ENCODE peak calls at places on chromosomes 5 and 9, in seven cellular contexts. P is A673; H is CD8-positive, alpha-beta T cell; E is IMR-90; M is tibial artery; X is uterus; W is cardiac muscle cell. Q is an unnamed sample.

GRCh38 chr5:180068519-180069090 is 3.0 kb downstream of the RNF130 start:
- DNase-seq in M (no peak), P (no peak), X (no peak), W (no peak), E (no peak), H (no peak), Q (no peak)

GRCh38 chr5:179880848-179881590 is 22.4 kb upstream of the MRNIP start:
- DNase-seq in W (no peak), M (no peak), E (no peak), P (no peak), H (no peak), X (no peak), Q (no peak)

GRCh38 chr5:57468481-57469165 is 14.0 kb downstream of the ACTBL2 start:
- DNase-seq in P (no peak), H (no peak), M (no peak), W (no peak), X (no peak), E (peak; percentile 85), Q (no peak)

GRCh38 chr9:73775757-73776156 is 624.1 kb downstream of the ANXA1 start:
- DNase-seq in M (no peak), X (no peak), W (no peak), P (no peak), E (no peak), H (no peak), Q (no peak)

GRCh38 chr5:138824516-138824915 is 50.6 kb downstream of the LRRTM2 start:
- DNase-seq in M (no peak), E (peak; percentile 15), P (no peak), X (no peak), H (no peak), W (no peak), Q (no peak)

GRCh38 chr5:107463731-107464130 is 207.0 kb downstream of the EFNA5 start:
- DNase-seq in P (no peak), M (no peak), E (no peak), X (no peak), W (no peak), H (no peak), Q (no peak)

GRCh38 chr5:132267166-132267739 is 9.8 kb downstream of the PDLIM4 start:
- DNase-seq in P (no peak), E (no peak), W (no peak), M (no peak), H (no peak), X (no peak), Q (no peak)

GRCh38 chr5:14775857-14776256 is 95.7 kb downstream of the ANKH start:
- DNase-seq in P (no peak), H (no peak), W (no peak), M (peak; percentile 24), E (peak; percentile 42), X (no peak), Q (no peak)

GRCh38 chr9:122011818-122012498 is 81.2 kb downstream of the TTLL11 start:
- DNase-seq in P (no peak), M (no peak), E (no peak), W (no peak), H (no peak), X (no peak), Q (no peak)

DNA sequence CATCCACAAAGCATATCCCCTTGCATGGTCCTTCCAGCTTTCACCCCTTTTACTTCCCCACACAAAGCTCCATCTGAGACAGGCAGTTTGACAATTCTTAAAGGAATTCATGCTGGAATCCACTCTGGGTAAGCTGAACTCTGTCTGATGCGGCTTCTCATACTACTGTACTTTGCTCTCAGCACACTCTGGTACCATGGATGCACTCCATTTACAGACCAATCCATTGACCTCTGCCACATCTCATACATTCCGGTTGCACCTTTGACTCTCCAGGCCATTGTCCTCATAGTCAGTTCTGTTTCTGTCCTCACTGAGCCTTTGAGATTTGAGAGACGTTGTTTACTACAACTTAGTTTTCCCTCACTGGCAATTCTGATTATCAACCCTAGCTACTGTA is 12.2 kb downstream of the SPATA9 start:
- DNase-seq in X (no peak), M (no peak), P (no peak), E (peak; percentile 26), H (no peak), W (no peak), Q (no peak)
- H3K4me1 ChIP-seq in X (no peaks in the 10 kb centered on the region), M (peaks cover 7% of the 10 kb centered on the region), P (no peaks in the 10 kb centered on the region), E (peaks cover 14% of the 10 kb centered on the region), H (no peaks in the 10 kb centered on the region), W (peaks cover 3% of the 10 kb centered on the region), Q (no peaks in the 10 kb centered on the region)

GRCh38 chr5:109740329-109740728 is 50.6 kb downstream of the MAN2A1 start:
- DNase-seq in W (peak; percentile 29), M (no peak), X (no peak), E (peak; percentile 34), P (no peak), H (no peak), Q (no peak)
- H3K4me1 ChIP-seq in W (peaks cover 10% of the 10 kb centered on the region), M (peaks cover 32% of the 10 kb centered on the region), X (no peaks in the 10 kb centered on the region), E (peaks cover 22% of the 10 kb centered on the region), P (peaks cover 66% of the 10 kb centered on the region), H (peaks cover 17% of the 10 kb centered on the region), Q (peaks cover 26% of the 10 kb centered on the region)

DNA sequence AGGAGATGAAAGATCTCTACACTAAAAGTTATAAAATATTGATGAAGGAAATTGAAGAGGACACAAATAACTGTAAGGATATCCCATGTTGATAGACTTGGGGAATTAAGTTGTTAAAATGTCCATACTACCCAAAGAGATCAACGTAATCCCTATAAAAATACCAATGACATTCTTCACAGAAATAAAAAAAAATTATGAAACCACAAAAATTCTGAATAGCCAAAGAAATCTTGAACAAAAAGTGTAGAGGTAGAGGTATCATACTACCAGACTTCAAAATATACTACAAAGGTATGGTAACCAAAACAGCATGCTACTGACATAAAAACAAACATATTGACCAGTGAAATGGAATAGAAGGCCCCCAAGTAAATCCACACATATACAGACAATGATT is 71.5 kb upstream of the ELL2 start:
- DNase-seq in E (no peak), W (no peak), M (no peak), X (no peak), P (no peak), H (no peak), Q (no peak)
- H3K4me1 ChIP-seq in E (peaks cover 6% of the 10 kb centered on the region), W (no peaks in the 10 kb centered on the region), M (no peaks in the 10 kb centered on the region), X (no peaks in the 10 kb centered on the region), P (no peaks in the 10 kb centered on the region), H (no peaks in the 10 kb centered on the region), Q (no peaks in the 10 kb centered on the region)

GRCh38 chr5:172648755-172649154 is 7.7 kb downstream of the NEURL1B start:
- DNase-seq in E (no peak), M (no peak), H (no peak), P (no peak), X (no peak), W (no peak), Q (no peak)

GRCh38 chr5:172646716-172647285 is 5.7 kb downstream of the NEURL1B start:
- DNase-seq in M (no peak), H (no peak), X (peak; percentile 62), E (peak; percentile 15), P (no peak), W (peak; percentile 70), Q (no peak)

GRCh38 chr5:172648008-172648359 is 6.9 kb downstream of the NEURL1B start:
- DNase-seq in E (no peak), W (no peak), H (no peak), M (no peak), P (no peak), X (no peak), Q (no peak)

GRCh38 chr5:172645271-172645670 is 4.2 kb downstream of the NEURL1B start:
- DNase-seq in M (no peak), H (no peak), P (no peak), X (no peak), E (no peak), W (peak; percentile 52), Q (no peak)

DNA sequence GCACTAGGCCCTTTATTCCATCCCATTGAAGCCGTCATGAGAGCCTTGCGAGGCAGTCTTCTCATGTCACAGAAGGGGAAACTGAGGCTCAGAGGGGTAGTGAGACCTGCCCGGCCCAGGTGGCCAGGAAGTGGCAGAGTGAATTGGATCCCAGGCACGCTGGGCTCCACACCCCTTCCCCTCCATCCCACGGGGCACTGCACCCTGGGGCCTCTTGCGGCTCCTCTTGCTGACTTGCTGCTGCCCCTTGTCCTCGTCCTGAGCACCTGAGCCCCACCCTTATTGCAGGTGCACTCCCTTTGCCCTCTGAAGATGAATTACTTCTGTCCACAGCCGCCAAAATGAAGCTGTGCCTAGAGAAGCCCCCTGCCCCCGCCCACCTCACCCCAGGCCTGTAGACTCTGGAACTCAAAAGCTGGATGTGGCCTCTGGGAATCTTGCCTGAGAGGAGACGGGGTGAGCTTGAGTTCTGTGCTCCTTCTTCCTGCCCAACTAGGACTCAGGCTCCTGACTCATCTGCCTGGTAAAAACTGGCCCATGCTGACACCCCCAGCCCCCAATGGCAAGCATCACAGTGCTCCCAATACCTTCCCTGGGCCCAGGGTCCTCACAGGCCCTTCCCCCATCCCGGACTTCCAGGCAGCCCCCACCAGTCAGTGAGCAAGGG is 6.4 kb downstream of the NEURL1B start:
- DNase-seq in E (no peak), W (no peak), X (no peak), P (no peak), M (no peak), H (no peak), Q (no peak)
- H3K4me1 ChIP-seq in E (peaks cover 4% of the 10 kb centered on the region), W (peaks cover 22% of the 10 kb centered on the region), X (no peaks in the 10 kb centered on the region), P (no peaks in the 10 kb centered on the region), M (peaks cover 62% of the 10 kb centered on the region), H (no peaks in the 10 kb centered on the region), Q (peaks cover 47% of the 10 kb centered on the region)

GRCh38 chr5:78594014-78594413 is 54.6 kb downstream of the LHFPL2 start:
- DNase-seq in H (no peak), X (no peak), E (no peak), M (no peak), W (no peak), P (no peak), Q (no peak)
- H3K4me1 ChIP-seq in H (no peaks in the 10 kb centered on the region), X (peaks cover 14% of the 10 kb centered on the region), E (peaks cover 43% of the 10 kb centered on the region), M (peaks cover 44% of the 10 kb centered on the region), W (peaks cover 64% of the 10 kb centered on the region), P (no peaks in the 10 kb centered on the region), Q (peaks cover 32% of the 10 kb centered on the region)

DNA sequence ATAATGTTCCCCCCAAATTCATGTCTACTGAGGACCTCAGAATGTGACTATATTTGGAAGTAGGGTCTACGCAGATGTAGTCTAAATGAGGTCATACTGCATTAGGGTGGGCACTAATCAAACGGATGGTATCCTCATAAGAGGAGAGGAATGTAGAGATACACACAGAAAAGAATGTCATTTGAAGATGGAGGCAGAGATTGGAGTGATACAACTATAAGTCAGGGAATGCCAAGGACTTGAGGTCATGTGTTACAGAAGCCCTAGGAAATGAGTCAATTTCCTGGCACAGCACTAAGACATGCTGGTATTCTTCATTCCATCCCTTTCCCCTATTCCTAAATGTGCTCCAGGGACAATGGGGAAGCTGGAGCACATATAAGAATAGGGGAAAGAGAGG is 758 bp upstream of the PDCD1LG2 start:
- DNase-seq in H (no peak), M (no peak), X (no peak), W (no peak), P (peak; percentile 83), E (peak; percentile 99), Q (no peak)
- H3K4me1 ChIP-seq in H (no peaks in the 10 kb centered on the region), M (peaks cover 13% of the 10 kb centered on the region), X (no peaks in the 10 kb centered on the region), W (no peaks in the 10 kb centered on the region), P (peaks cover 8% of the 10 kb centered on the region), E (peaks cover 22% of the 10 kb centered on the region), Q (peaks cover 24% of the 10 kb centered on the region)

GRCh38 chr9:89145086-89145485 is 33.5 kb downstream of the SHC3 start:
- DNase-seq in M (no peak), E (peak; percentile 26), H (no peak), W (no peak), X (no peak), P (no peak), Q (no peak)
- H3K4me1 ChIP-seq in M (no peaks in the 10 kb centered on the region), E (peaks cover 5% of the 10 kb centered on the region), H (no peaks in the 10 kb centered on the region), W (no peaks in the 10 kb centered on the region), X (no peaks in the 10 kb centered on the region), P (no peaks in the 10 kb centered on the region), Q (no peaks in the 10 kb centered on the region)